ENCODE peak calls at places on chromosomes 4 and X, in four cellular contexts. One of them, this sample, is unnamed.
A peak's percentile ranks its signal among the peaks of the same experiment; 100 is the strongest.

GRCh38 chr4:105022811-105023667 is 123.6 kb upstream of the TET2 start:
- DNase-seq in adrenal gland: no peak
- DNase-seq in endothelial cell of umbilical vein: no peak
- DNase-seq in hepatocyte: no peak
- DNase-seq in this sample: no peak

GRCh38 chr4:97646997-97647396 is 496.3 kb downstream of the STPG2 start:
- DNase-seq in endothelial cell of umbilical vein: peak; percentile 77
- DNase-seq in hepatocyte: peak; percentile 38
- DNase-seq in adrenal gland: peak; percentile 21
- DNase-seq in this sample: no peak

GRCh38 chr4:181166742-181167399 is 1076.3 kb upstream of the TENM3 start:
- DNase-seq in adrenal gland: no peak
- DNase-seq in hepatocyte: no peak
- DNase-seq in endothelial cell of umbilical vein: no peak
- DNase-seq in this sample: no peak

GRCh38 chr4:107449611-107450369 is 270.2 kb downstream of the PAPSS1 start:
- DNase-seq in endothelial cell of umbilical vein: peak; percentile 41
- DNase-seq in hepatocyte: peak; percentile 48
- DNase-seq in adrenal gland: no peak
- DNase-seq in this sample: no peak

GRCh38 chrX:78327370-78328048 is at the start of gene CYSLTR1:
- DNase-seq in hepatocyte: no peak
- DNase-seq in adrenal gland: no peak
- DNase-seq in endothelial cell of umbilical vein: no peak
- DNase-seq in this sample: no peak

GRCh38 chr4:55528495-55528894 is 18.2 kb downstream of the CLOCK start:
- DNase-seq in hepatocyte: no peak
- DNase-seq in adrenal gland: no peak
- DNase-seq in endothelial cell of umbilical vein: no peak
- DNase-seq in this sample: no peak

GRCh38 chr4:182975806-182976205 is 58.6 kb upstream of the DCTD start:
- DNase-seq in endothelial cell of umbilical vein: peak; percentile 95
- DNase-seq in adrenal gland: no peak
- DNase-seq in hepatocyte: no peak
- DNase-seq in this sample: no peak

GRCh38 chrX:38768079-38768478 is 33.2 kb upstream of the MID1IP1 start:
- DNase-seq in adrenal gland: no peak
- DNase-seq in hepatocyte: peak; percentile 19
- DNase-seq in endothelial cell of umbilical vein: peak; percentile 15
- DNase-seq in this sample: no peak

GRCh38 chrX:20461576-20461975 is 194.9 kb upstream of the RPS6KA3 start:
- DNase-seq in hepatocyte: no peak
- DNase-seq in adrenal gland: no peak
- DNase-seq in endothelial cell of umbilical vein: peak; percentile 48
- DNase-seq in this sample: no peak

GRCh38 chrX:148609766-148610698 is 109.6 kb downstream of the AFF2 start:
- DNase-seq in hepatocyte: peak; percentile 21
- DNase-seq in endothelial cell of umbilical vein: no peak
- DNase-seq in adrenal gland: no peak
- DNase-seq in this sample: no peak

GRCh38 chrX:48924270-48924669 is 5.4 kb upstream of the PIM2 start:
- DNase-seq in adrenal gland: no peak
- DNase-seq in hepatocyte: no peak
- DNase-seq in endothelial cell of umbilical vein: no peak
- DNase-seq in this sample: no peak
- H3K4me1 ChIP-seq in adrenal gland: no peaks in the 10 kb centered on the region
- H3K4me1 ChIP-seq in hepatocyte: no peaks in the 10 kb centered on the region
- H3K4me1 ChIP-seq in endothelial cell of umbilical vein: no peaks in the 10 kb centered on the region
- H3K4me1 ChIP-seq in this sample: no peaks in the 10 kb centered on the region

DNA sequence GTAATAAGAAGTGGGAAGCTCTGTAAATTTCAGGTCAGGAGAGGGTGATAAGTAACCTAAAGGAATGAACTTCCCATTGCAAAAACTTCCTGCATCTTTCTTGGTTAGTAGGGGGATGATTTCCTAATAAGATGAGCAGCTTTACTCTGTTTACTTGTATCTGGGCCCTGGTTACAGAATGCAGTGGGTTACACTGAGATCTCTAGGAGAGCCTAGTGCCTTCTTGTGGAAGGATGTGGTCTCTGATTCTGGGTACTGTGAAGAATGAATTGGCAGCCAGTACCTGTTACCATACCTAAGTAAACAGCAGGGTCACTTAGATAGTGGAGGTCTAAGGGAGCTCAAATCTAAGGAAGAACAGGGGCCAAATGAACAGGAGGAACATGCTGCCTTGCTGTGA is 320.6 kb downstream of the ARHGAP10 start:
- DNase-seq in adrenal gland: no peak
- DNase-seq in hepatocyte: no peak
- DNase-seq in endothelial cell of umbilical vein: no peak
- DNase-seq in this sample: no peak
- TF ChIP-seq CTCF in adrenal gland: no peak
- TF ChIP-seq CTCF in hepatocyte: no peak
- TF ChIP-seq CTCF in endothelial cell of umbilical vein: no peak
- TF ChIP-seq CTCF in this sample: no peak

GRCh38 chr4:48590884-48591283 is 100.8 kb downstream of the ZAR1 start:
- DNase-seq in adrenal gland: no peak
- DNase-seq in hepatocyte: no peak
- DNase-seq in endothelial cell of umbilical vein: no peak
- DNase-seq in this sample: no peak
- H3K36me3 ChIP-seq in adrenal gland: peaks cover 7% of the 10 kb centered on the region
- H3K36me3 ChIP-seq in hepatocyte: no peaks in the 10 kb centered on the region
- H3K36me3 ChIP-seq in endothelial cell of umbilical vein: peaks cover 3% of the 10 kb centered on the region
- H3K36me3 ChIP-seq in this sample: no peaks in the 10 kb centered on the region

GRCh38 chr4:118909173-118909956 is 20.7 kb downstream of the SYNPO2 start:
- DNase-seq in endothelial cell of umbilical vein: no peak
- DNase-seq in hepatocyte: no peak
- DNase-seq in adrenal gland: no peak
- DNase-seq in this sample: no peak

GRCh38 chr4:118910221-118910620 is 21.6 kb downstream of the SYNPO2 start:
- DNase-seq in hepatocyte: no peak
- DNase-seq in adrenal gland: no peak
- DNase-seq in endothelial cell of umbilical vein: no peak
- DNase-seq in this sample: no peak

GRCh38 chr4:118904935-118905334 is 16.3 kb downstream of the SYNPO2 start:
- DNase-seq in endothelial cell of umbilical vein: peak; percentile 21
- DNase-seq in hepatocyte: no peak
- DNase-seq in adrenal gland: no peak
- DNase-seq in this sample: peak; percentile 29

GRCh38 chr4:118904418-118904817 is 15.8 kb downstream of the SYNPO2 start:
- DNase-seq in endothelial cell of umbilical vein: no peak
- DNase-seq in hepatocyte: no peak
- DNase-seq in adrenal gland: no peak
- DNase-seq in this sample: peak; percentile 89

DNA sequence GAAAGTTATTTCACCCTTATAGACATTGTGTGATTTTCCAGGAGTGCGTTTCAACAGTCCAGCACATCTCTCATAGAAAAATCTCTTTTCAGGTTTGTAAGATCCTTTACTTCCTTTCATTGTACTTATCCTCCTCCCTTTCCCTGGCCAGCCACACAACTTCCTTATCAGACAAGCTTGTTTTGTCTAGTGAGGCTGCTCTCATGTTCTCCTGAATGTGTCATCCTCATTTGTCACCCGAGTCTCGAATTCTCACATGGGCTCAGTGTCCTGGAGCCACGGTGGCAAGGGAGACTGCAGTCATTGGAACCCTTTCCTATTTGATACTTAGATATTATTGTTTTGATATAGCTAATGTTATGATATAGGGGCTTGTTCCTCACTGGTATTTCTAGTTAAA is 16.9 kb downstream of the SYNPO2 start:
- DNase-seq in hepatocyte: no peak
- DNase-seq in adrenal gland: no peak
- DNase-seq in endothelial cell of umbilical vein: peak; percentile 77
- DNase-seq in this sample: no peak
- H3K4me1 ChIP-seq in hepatocyte: no peaks in the 10 kb centered on the region
- H3K4me1 ChIP-seq in adrenal gland: no peaks in the 10 kb centered on the region
- H3K4me1 ChIP-seq in endothelial cell of umbilical vein: peaks cover 13% of the 10 kb centered on the region
- H3K4me1 ChIP-seq in this sample: peaks cover 8% of the 10 kb centered on the region